ENCODE peak calls at places on chromosomes 7 and 10, in seven cellular contexts. C, L, Z, W, N, H and M are unnamed samples. For H3K4me1, the result is how much of the 10 kb centered on the place peaks cover.

GRCh38 chr7:29809533-29810155 is 3.3 kb downstream of the WIPF3 start:
- DNase-seq in C (no peak), L (no peak), Z (no peak), W (no peak), N (no peak), H (no peak), M (no peak)

GRCh38 chr10:71421075-71421434 is 24.3 kb downstream of the CDH23 start:
- DNase-seq in C (no peak), L (no peak), Z (no peak), W (no peak), N (peak), H (no peak), M (no peak)

GRCh38 chr7:23938937-23939552 is 229.0 kb downstream of the STK31 start:
- DNase-seq in C (no peak), L (peak), Z (peak), W (no peak), N (no peak), H (no peak), M (peak)

GRCh38 chr10:52965938-52966401 is 193.4 kb upstream of the MBL2 start:
- DNase-seq in C (no peak), L (no peak), Z (no peak), W (no peak), N (no peak), H (no peak), M (no peak)

GRCh38 chr10:47223236-47223635 is 76.8 kb upstream of the GDF10 start:
- DNase-seq in C (no peak), L (no peak), Z (no peak), W (no peak), N (no peak), H (no peak), M (no peak)

GRCh38 chr10:115093286-115093775 is at the start of gene ATRNL1:
- DNase-seq in C (no peak), L (no peak), Z (peak), W (no peak), N (peak), H (peak), M (peak)

GRCh38 chr10:51700228-51700835 is 937 bp upstream of the CSTF2T start:
- DNase-seq in C (no peak), L (no peak), Z (peak), W (no peak), N (peak), H (no peak), M (no peak)

GRCh38 chr7:17325364-17325763 is 26.9 kb downstream of the AHR start:
- DNase-seq in C (no peak), L (no peak), Z (peak), W (no peak), N (no peak), H (no peak), M (no peak)

GRCh38 chr10:129772472-129773358 is 191.4 kb downstream of the EBF3 start:
- DNase-seq in C (no peak), L (no peak), Z (no peak), W (no peak), N (peak), H (peak), M (peak)

GRCh38 chr10:91464500-91464899 is 54.4 kb downstream of the HECTD2 start:
- DNase-seq in C (no peak), L (no peak), Z (no peak), W (no peak), N (no peak), H (no peak), M (no peak)

GRCh38 chr7:140696024-140696678 is 357 bp upstream of the NDUFB2 start:
- DNase-seq in C (peak), L (peak), Z (peak), W (peak), N (peak), H (peak), M (no peak)

GRCh38 chr7:118734541-118734940 is 510.0 kb downstream of the ANKRD7 start:
- DNase-seq in C (no peak), L (no peak), Z (no peak), W (no peak), N (no peak), H (no peak), M (no peak)

GRCh38 chr10:122390679-122391078 is 16.2 kb downstream of the PLEKHA1 start:
- DNase-seq in C (no peak), L (no peak), Z (no peak), W (no peak), N (no peak), H (no peak), M (no peak)

GRCh38 chr10:132239126-132240031 is 52.6 kb downstream of the DPYSL4 start:
- DNase-seq in C (no peak), L (no peak), Z (no peak), W (no peak), N (peak), H (no peak), M (no peak)

GRCh38 chr10:59971915-59972314 is 65.6 kb upstream of the CCDC6 start:
- DNase-seq in C (no peak), L (no peak), Z (no peak), W (no peak), N (no peak), H (no peak), M (no peak)

GRCh38 chr10:59967079-59967478 is 60.7 kb upstream of the CCDC6 start:
- DNase-seq in C (no peak), L (no peak), Z (no peak), W (no peak), N (no peak), H (no peak), M (no peak)

GRCh38 chr10:59968705-59969104 is 62.3 kb upstream of the CCDC6 start:
- DNase-seq in C (no peak), L (no peak), Z (no peak), W (no peak), N (no peak), H (no peak), M (no peak)

GRCh38 chr10:59965899-59966650 is 59.7 kb upstream of the CCDC6 start:
- DNase-seq in C (no peak), L (no peak), Z (no peak), W (no peak), N (no peak), H (no peak), M (no peak)

GRCh38 chr10:59970396-59971368 is 64.3 kb upstream of the CCDC6 start:
- DNase-seq in C (no peak), L (no peak), Z (no peak), W (no peak), N (no peak), H (no peak), M (no peak)
- H3K27ac ChIP-seq in C (no peak), L (no peak), Z (no peak), W (no peak), N (no peak), H (no peak), M (no peak)

GRCh38 chr7:105493196-105493927 is 28.7 kb downstream of the PUS7 start:
- DNase-seq in C (no peak), L (no peak), Z (peak), W (no peak), N (no peak), H (no peak), M (no peak)
- H3K4me3 ChIP-seq in C (no peak), L (no peak), Z (no peak), W (no peak), N (no peak), H (no peak), M (peak)

GRCh38 chr10:13707156-13707881 is 120.6 kb downstream of the PRPF18 start:
- DNase-seq in C (no peak), L (no peak), Z (peak), W (no peak), N (peak), H (peak), M (peak)
- H3K4me1 ChIP-seq in C (under half), L (under half), Z (under half), W (half or more), N (under half), H (under half), M (under half)

GRCh38 chr10:84198206-84198915 is 4.0 kb downstream of the CDHR1 start:
- DNase-seq in C (no peak), L (no peak), Z (no peak), W (no peak), N (no peak), H (peak), M (no peak)

GRCh38 chr10:84201682-84202081 is 7.3 kb downstream of the CDHR1 start:
- DNase-seq in C (no peak), L (no peak), Z (no peak), W (no peak), N (no peak), H (no peak), M (no peak)

GRCh38 chr10:84200537-84201243 is 6.4 kb downstream of the CDHR1 start:
- DNase-seq in C (no peak), L (no peak), Z (no peak), W (no peak), N (no peak), H (peak), M (no peak)

GRCh38 chr10:84202349-84202748 is 8.0 kb downstream of the CDHR1 start:
- DNase-seq in C (no peak), L (no peak), Z (no peak), W (no peak), N (no peak), H (no peak), M (no peak)

DNA sequence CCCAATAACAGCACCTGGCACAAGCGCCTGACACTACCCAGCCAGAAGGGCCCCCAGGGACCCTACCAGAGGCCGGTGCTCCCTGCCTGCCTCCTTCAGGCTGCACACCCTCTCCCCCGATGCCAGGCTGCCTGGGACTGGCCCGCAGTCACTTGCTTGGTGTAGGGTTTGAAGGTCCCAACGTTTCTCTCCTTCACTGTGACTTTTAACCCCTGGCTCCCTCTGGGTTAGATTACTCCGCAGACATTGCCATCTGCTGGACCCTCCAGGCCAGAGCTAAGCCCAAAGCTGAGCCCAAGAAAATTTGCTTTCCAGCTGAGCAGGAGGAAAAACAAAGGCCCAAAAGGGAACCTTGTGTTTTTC is 6.9 kb downstream of the CDHR1 start:
- DNase-seq in C (no peak), L (no peak), Z (no peak), W (no peak), N (no peak), H (no peak), M (no peak)
- H3K27ac ChIP-seq in C (no peak), L (no peak), Z (no peak), W (no peak), N (no peak), H (no peak), M (no peak)

GRCh38 chr10:79435271-79436065 is 10.0 kb downstream of the ZCCHC24 start:
- DNase-seq in C (peak), L (no peak), Z (peak), W (no peak), N (no peak), H (peak), M (peak)
- H3K4me3 ChIP-seq in C (no peak), L (no peak), Z (peak), W (no peak), N (peak), H (no peak), M (no peak)